ENCODE peak calls at places on chromosomes 6 and 20, in four cellular contexts. H is GM12891, P is K562, V is GM12878. O is an unnamed sample.
A peak's percentile ranks its signal among the peaks of the same experiment; 100 is the strongest.

GRCh38 chr20:47503685-47504084 is 2.0 kb downstream of the NCOA3 start:
- DNase-seq in H (no peak), V (no peak), P (no peak), O (no peak)

GRCh38 chr6:22145823-22146379 is 150.9 kb downstream of the PRL start:
- DNase-seq in H (no peak), P (no peak), V (no peak), O (no peak)

GRCh38 chr6:158006331-158006730 is 24.7 kb downstream of the SYNJ2 start:
- DNase-seq in H (no peak), V (no peak), P (no peak), O (no peak)

GRCh38 chr6:6556738-6557503 is 31.6 kb upstream of the LY86 start:
- DNase-seq in V (no peak), P (peak; percentile 73), H (no peak), O (peak; percentile 64)

GRCh38 chr6:3456395-3456767 is 469 bp downstream of the SLC22A23 start:
- DNase-seq in H (peak; percentile 53), V (no peak), P (peak; percentile 70), O (no peak)

GRCh38 chr6:109713097-109713496 is 22.0 kb downstream of the FIG4 start:
- DNase-seq in P (no peak), H (no peak), V (no peak), O (no peak)

GRCh38 chr6:169162968-169163903 is 90.4 kb downstream of the THBS2 start:
- DNase-seq in V (no peak), H (no peak), P (no peak), O (no peak)

GRCh38 chr20:3987296-3987695 is 28.1 kb downstream of the RNF24 start:
- DNase-seq in V (no peak), H (no peak), P (no peak), O (no peak)

GRCh38 chr6:106927531-106928398 is 46.8 kb downstream of the CD24 start:
- DNase-seq in H (no peak), P (peak; percentile 47), V (no peak), O (peak; percentile 21)

GRCh38 chr6:163529605-163530004 is 115.1 kb downstream of the QKI start:
- DNase-seq in P (no peak), V (no peak), H (no peak), O (no peak)

GRCh38 chr6:112252571-112253504 is 1.5 kb downstream of the LAMA4 start:
- DNase-seq in H (no peak), V (no peak), P (no peak), O (no peak)

GRCh38 chr6:221531-222349 is 70.5 kb upstream of the DUSP22 start:
- DNase-seq in P (no peak), V (peak; percentile 74), H (no peak), O (no peak)

GRCh38 chr6:136921521-136921935 is 573 bp upstream of the SLC35D3 start:
- DNase-seq in V (no peak), H (peak; percentile 38), P (no peak), O (no peak)

GRCh38 chr6:139568956-139569538 is 194.6 kb upstream of the CITED2 start:
- DNase-seq in V (no peak), H (no peak), P (no peak), O (no peak)

GRCh38 chr6:28060381-28060780 is 20.0 kb upstream of the ZNF165 start:
- DNase-seq in P (no peak), V (no peak), H (no peak), O (no peak)

GRCh38 chr6:92479821-92480220 is 939.5 kb downstream of the EPHA7 start:
- DNase-seq in V (no peak), P (no peak), H (no peak), O (no peak)

GRCh38 chr6:107304421-107305025 is 154.8 kb downstream of the PDSS2 start:
- DNase-seq in V (no peak), H (no peak), P (no peak), O (no peak)

GRCh38 chr20:63126876-63127699 is 88.8 kb downstream of the YTHDF1 start:
- DNase-seq in P (no peak), H (no peak), V (no peak), O (no peak)

GRCh38 chr6:55869731-55870130 is 5.7 kb downstream of the BMP5 start:
- DNase-seq in P (no peak), H (no peak), V (no peak), O (no peak)

GRCh38 chr6:55868910-55869479 is 6.4 kb downstream of the BMP5 start:
- DNase-seq in V (peak; percentile 59), H (no peak), P (no peak), O (no peak)

DNA sequence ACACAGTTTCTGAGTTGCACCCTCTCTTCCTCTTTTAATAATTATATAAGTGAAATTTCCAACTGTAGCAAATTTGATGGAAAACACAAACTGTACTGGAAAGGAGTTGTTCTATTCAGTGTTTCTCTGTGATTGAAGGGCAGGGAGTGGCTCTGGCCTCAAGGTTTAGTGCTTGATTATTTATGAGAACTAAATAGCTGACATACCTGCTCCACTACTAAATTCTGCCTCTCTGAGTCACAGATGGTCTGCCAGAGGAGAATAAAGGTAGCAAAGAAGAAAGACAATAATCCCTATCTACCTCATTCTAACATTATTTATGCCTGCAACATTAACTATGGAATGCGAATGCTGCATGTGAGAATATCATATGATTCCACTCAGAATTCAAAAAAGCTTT is 9.3 kb downstream of the BMP5 start:
- DNase-seq in P (no peak), V (no peak), H (no peak), O (no peak)
- TF ChIP-seq SPI1 in P (no peak), V (no peak), H (no peak), O (no peak)

DNA sequence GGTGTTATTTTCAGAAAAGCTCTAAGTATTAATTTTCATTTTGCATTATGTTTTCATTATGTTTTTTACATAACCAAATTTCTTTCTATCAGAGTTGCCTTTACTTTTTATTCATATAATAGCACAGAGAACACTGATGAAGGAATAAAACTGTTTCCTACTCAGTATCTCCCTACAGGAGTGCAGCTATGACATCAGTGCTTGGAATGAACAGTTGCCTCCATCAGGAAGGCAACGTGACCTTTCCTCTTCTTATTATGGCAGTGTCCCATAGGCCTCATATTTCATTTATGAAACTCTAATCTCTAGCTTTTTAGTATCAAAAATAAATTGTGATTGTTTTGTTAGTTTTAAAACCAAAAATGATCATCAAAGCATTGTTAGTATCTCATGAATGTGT is 712.8 kb downstream of the CD109 start:
- DNase-seq in V (no peak), P (no peak), H (no peak), O (no peak)
- TF ChIP-seq SPI1 in V (no peak), P (no peak), H (no peak), O (no peak)

GRCh38 chr6:30508890-30509736 is 19.8 kb downstream of the HLA-E start:
- DNase-seq in V (peak; percentile 79), H (no peak), P (no peak), O (peak; percentile 60)
- TF ChIP-seq SPI1 in V (peak; percentile 34), H (peak; percentile 54), P (no peak), O (peak; percentile 34)

DNA sequence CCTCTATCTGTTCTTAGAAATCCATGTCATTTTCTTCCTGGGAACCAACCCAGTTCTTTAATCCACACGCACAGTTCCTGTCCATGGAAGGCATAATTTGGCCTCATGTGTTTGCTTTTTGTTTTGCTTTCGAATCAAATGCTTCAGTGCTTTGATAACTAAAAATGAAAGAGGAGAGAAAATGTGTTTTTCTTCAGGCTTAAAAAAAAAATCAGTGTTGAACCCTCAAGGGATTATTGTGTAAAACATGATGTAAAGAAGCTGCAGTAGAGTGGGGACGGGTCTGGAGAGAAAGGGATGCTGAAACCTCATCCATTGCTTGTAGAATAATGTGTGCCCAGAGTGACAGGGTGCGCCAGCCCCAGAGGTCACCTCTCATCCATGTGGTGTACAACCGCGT is 197.5 kb upstream of the JARID2 start:
- DNase-seq in P (no peak), V (peak; percentile 35), H (no peak), O (no peak)
- TF ChIP-seq SPI1 in P (no peak), V (no peak), H (no peak), O (no peak)

GRCh38 chr6:53888931-53889330 is 94.1 kb downstream of the LRRC1 start:
- DNase-seq in H (no peak), P (no peak), V (no peak), O (no peak)
- TF ChIP-seq SPI1 in H (no peak), P (no peak), V (no peak), O (no peak)

DNA sequence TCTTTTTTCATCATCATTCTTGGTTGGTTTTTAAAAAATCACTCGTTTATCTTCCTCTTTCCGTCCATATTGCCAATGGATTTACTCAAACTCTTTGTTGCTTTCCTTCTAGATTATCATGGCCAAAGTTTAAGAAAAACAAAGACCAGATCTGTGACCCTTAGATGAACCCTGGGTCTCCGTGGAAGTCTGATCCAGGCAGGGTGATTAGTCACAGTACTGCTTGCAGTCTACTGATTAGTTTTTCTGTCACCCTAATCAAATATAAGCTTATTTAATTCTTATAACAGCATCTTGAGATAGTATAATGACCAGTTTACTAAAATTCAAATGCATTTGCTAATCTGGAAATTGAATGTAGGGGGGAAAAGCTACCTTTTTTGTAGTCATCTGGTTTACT is 6.0 kb upstream of the SMIM28 start:
- DNase-seq in P (peak; percentile 28), V (no peak), H (no peak), O (no peak)
- TF ChIP-seq SPI1 in P (no peak), V (no peak), H (no peak), O (no peak)

DNA sequence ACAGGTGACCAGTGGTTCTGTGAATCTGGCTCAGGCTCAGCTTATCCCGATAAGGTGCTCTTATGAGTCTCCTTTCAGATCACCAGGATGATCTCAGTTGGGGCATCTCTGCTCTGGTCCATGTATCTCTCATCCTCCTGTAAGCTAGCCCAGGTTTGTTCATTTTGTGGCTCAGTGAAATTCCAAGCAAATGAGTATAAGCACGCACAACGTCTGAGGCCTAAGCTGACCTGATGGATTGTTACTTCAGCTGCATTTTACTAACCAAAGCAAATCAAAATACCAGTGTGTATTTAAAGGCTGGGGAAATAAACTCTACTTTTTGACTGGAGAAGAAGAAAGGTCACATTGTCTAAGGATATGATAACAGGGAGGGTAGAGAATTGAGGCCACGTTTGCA is 551.0 kb upstream of the BTBD3 start:
- DNase-seq in H (no peak), P (no peak), V (no peak), O (no peak)
- TF ChIP-seq SPI1 in H (no peak), P (no peak), V (no peak), O (no peak)

GRCh38 chr6:43878823-43879495 is 108.9 kb downstream of the VEGFA start:
- DNase-seq in V (no peak), P (no peak), H (no peak), O (no peak)
- TF ChIP-seq SPI1 in V (no peak), P (no peak), H (no peak), O (no peak)

O was measured in HL-60.